ENCODE peak calls at places on chromosomes 16 and 17, in four cellular contexts. N is CD4-positive, alpha-beta T cell; D is fibroblast of lung; H is Caco-2. K is an unnamed sample.

GRCh38 chr16:19329932-19330331 is 44.4 kb downstream of the CLEC19A start:
- DNase-seq in N (no peak), D (peak), H (no peak), K (no peak)

GRCh38 chr16:67547423-67548264 is 14.7 kb upstream of the CTCF start:
- DNase-seq in N (peak), D (no peak), H (no peak), K (no peak)

GRCh38 chr17:62792122-62792800 is 15.9 kb downstream of the MARCHF10 start:
- DNase-seq in N (no peak), D (peak), H (no peak), K (no peak)

GRCh38 chr16:67149276-67150057 is 1.3 kb downstream of the B3GNT9 start:
- DNase-seq in N (no peak), D (peak), H (no peak), K (no peak)

GRCh38 chr17:17063546-17064122 is 21.4 kb downstream of the MPRIP start:
- DNase-seq in N (no peak), D (no peak), H (no peak), K (no peak)

GRCh38 chr16:19573997-19574396 is 18.5 kb downstream of the VPS35L start:
- DNase-seq in N (no peak), D (no peak), H (no peak), K (no peak)

GRCh38 chr16:84941916-84942315 is 69.4 kb downstream of the ZDHHC7 start:
- DNase-seq in N (no peak), D (peak), H (no peak), K (no peak)

GRCh38 chr16:65062736-65063583 is 58.9 kb downstream of the CDH11 start:
- DNase-seq in N (no peak), D (no peak), H (no peak), K (no peak)

GRCh38 chr17:34051046-34051445 is 204.0 kb upstream of the CCL2 start:
- DNase-seq in N (no peak), D (no peak), H (no peak), K (no peak)

GRCh38 chr17:73262676-73263642 is 1.3 kb upstream of the CPSF4L start:
- DNase-seq in N (no peak), D (no peak), H (no peak), K (no peak)

GRCh38 chr17:7548585-7549400 is at the start of gene TNFSF12:
- DNase-seq in N (peak), D (peak), H (no peak), K (peak)
- TF ChIP-seq CTCF in N (no peak), D (peak), H (no peak), K (no peak)

GRCh38 chr16:12455287-12455798 is 348.3 kb downstream of the CPPED1 start:
- DNase-seq in N (no peak), D (peak), H (peak), K (peak)
- TF ChIP-seq CTCF in N (peak), D (peak), H (peak), K (peak)

GRCh38 chr16:306911-307370 is 24.0 kb downstream of the PDIA2 start:
- DNase-seq in N (no peak), D (no peak), H (no peak), K (no peak)

GRCh38 chr16:305916-306315 is 23.0 kb downstream of the PDIA2 start:
- DNase-seq in N (no peak), D (no peak), H (no peak), K (no peak)

GRCh38 chr16:301235-301634 is 18.3 kb downstream of the PDIA2 start:
- DNase-seq in N (no peak), D (no peak), H (no peak), K (no peak)

GRCh38 chr16:301950-302349 is 19.0 kb downstream of the PDIA2 start:
- DNase-seq in N (no peak), D (no peak), H (no peak), K (no peak)

GRCh38 chr16:303760-304505 is 21.0 kb downstream of the PDIA2 start:
- DNase-seq in N (no peak), D (no peak), H (peak), K (no peak)
- TF ChIP-seq CTCF in N (no peak), D (no peak), H (no peak), K (peak)

DNA sequence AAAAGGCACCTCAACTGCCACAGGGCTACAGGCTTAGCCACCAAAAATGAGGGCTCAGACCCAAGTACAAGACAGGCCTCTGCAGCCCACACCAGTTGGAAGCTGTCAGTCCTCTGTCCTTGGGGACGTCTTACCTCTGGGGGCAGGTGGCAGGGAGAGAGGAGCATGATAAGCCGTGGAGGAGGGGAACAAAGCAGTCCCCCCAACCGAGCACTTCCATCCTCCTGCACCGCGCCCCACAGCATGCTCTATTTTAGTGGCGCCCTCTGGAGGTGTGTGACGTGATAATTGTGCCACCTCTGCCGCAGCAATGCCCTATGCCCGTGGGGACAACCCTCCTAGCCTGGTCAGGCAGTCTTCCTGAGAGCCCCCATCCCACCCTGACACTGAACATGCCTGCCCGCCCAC is 13.6 kb downstream of the G6PC3 start:
- DNase-seq in N (no peak), D (no peak), H (peak), K (no peak)
- TF ChIP-seq CTCF in N (no peak), D (no peak), H (peak), K (peak)